ENCODE peak calls at places on chromosome 1, in nine cellular contexts. Y is COR-L47; O is iPS-NIHi11; M is H54; X is iris pigment epithelial cell; D is stimulated activated effector memory CD8-positive, alpha-beta T cell treated with anti-CD3 and anti-CD28 coated beads, Interleukin-12 subunit alpha, Interleukin-12 subunit beta, amount 100 ng/mL, for 72 hours; E is NCI-H524; W is right cardiac atrium; G is GOT3. L is an unnamed sample.
A peak's percentile ranks its signal among the peaks of the same experiment; 100 is the strongest.

GRCh38 chr1:226402615-226403521 is 5.0 kb downstream of the PARP1 start:
- DNase-seq in E (no peak), X (no peak), O (no peak), M (no peak), G (no peak), D (no peak), W (no peak), Y (no peak), L (no peak)

GRCh38 chr1:194118086-194118485 is 931.7 kb upstream of the B3GALT2 start:
- DNase-seq in E (no peak), G (no peak), D (no peak), M (no peak), O (no peak), X (no peak), W (no peak), Y (no peak), L (no peak)

GRCh38 chr1:15848143-15848928 is 829 bp downstream of the SPEN start:
- DNase-seq in W (peak; percentile 79), X (peak; percentile 38), Y (no peak), M (no peak), O (no peak), E (no peak), D (peak; percentile 84), G (no peak), L (peak; percentile 53)

GRCh38 chr1:25676488-25676887 is 59.9 kb downstream of the MAN1C1 start:
- DNase-seq in D (no peak), W (peak; percentile 74), G (no peak), X (no peak), M (no peak), E (peak; percentile 72), O (no peak), Y (peak; percentile 67), L (peak; percentile 74)

GRCh38 chr1:155013632-155014031 is 11.0 kb downstream of the ZBTB7B start:
- DNase-seq in E (no peak), O (no peak), W (no peak), G (no peak), D (no peak), X (no peak), Y (no peak), M (no peak), L (no peak)

GRCh38 chr1:145805057-145805456 is 18.8 kb downstream of the RNF115 start:
- DNase-seq in W (no peak), G (no peak), X (peak; percentile 59), M (no peak), D (no peak), E (no peak), Y (no peak), O (no peak), L (no peak)

GRCh38 chr1:110436635-110437034 is 14.3 kb upstream of the PROK1 start:
- DNase-seq in D (no peak), G (no peak), Y (no peak), X (no peak), E (no peak), O (peak; percentile 32), W (no peak), M (no peak), L (no peak)

GRCh38 chr1:55696181-55696580 is 481.0 kb upstream of the USP24 start:
- DNase-seq in X (peak; percentile 84), G (peak; percentile 36), M (peak; percentile 11), O (no peak), D (no peak), W (no peak), Y (no peak), E (no peak), L (no peak)

GRCh38 chr1:1470626-1471388 is 758 bp upstream of the ATAD3B start:
- DNase-seq in M (no peak), D (no peak), X (no peak), G (no peak), W (peak; percentile 38), O (no peak), E (no peak), Y (no peak), L (no peak)

GRCh38 chr1:223792046-223792445 is 53.7 kb downstream of the TP53BP2 start:
- DNase-seq in Y (no peak), X (no peak), E (no peak), M (no peak), G (no peak), W (no peak), D (no peak), O (no peak), L (no peak)

GRCh38 chr1:11800756-11801433 is 4.9 kb downstream of the MTHFR start:
- DNase-seq in D (no peak), M (no peak), X (no peak), W (peak; percentile 62), E (no peak), O (no peak), G (no peak), Y (no peak), L (no peak)

GRCh38 chr1:62321438-62321837 is 2.2 kb upstream of the KANK4 start:
- DNase-seq in Y (no peak), M (peak; percentile 93), G (no peak), W (no peak), D (no peak), X (peak; percentile 82), E (no peak), O (no peak), L (no peak)

GRCh38 chr1:213669964-213670691 is 317.6 kb upstream of the PROX1 start:
- DNase-seq in X (no peak), D (no peak), E (no peak), Y (peak; percentile 81), O (peak; percentile 67), W (no peak), M (no peak), G (no peak), L (no peak)

GRCh38 chr1:230507671-230508407 is 81.7 kb upstream of the PGBD5 start:
- DNase-seq in D (no peak), M (no peak), G (no peak), E (no peak), O (no peak), X (no peak), Y (no peak), W (peak; percentile 81), L (no peak)

GRCh38 chr1:68327414-68327813 is 95.1 kb upstream of the WLS start:
- DNase-seq in D (no peak), W (no peak), Y (no peak), E (no peak), G (no peak), O (no peak), X (peak; percentile 45), M (no peak), L (no peak)

GRCh38 chr1:44681905-44682900 is 7.7 kb downstream of the ARMH1 start:
- DNase-seq in O (peak; percentile 67), E (peak; percentile 42), D (no peak), X (no peak), G (no peak), W (no peak), Y (no peak), M (no peak), L (no peak)

GRCh38 chr1:18481190-18481920 is 625 bp downstream of the KLHDC7A start:
- DNase-seq in M (no peak), X (no peak), G (no peak), E (peak; percentile 51), W (no peak), O (peak; percentile 25), D (no peak), Y (no peak), L (no peak)

GRCh38 chr1:205317311-205317917 is 4.1 kb downstream of the NUAK2 start:
- DNase-seq in M (peak; percentile 54), W (peak; percentile 87), G (no peak), X (no peak), Y (peak; percentile 97), O (peak; percentile 34), D (no peak), E (no peak), L (no peak)

GRCh38 chr1:10781137-10781536 is 15.3 kb downstream of the CASZ1 start:
- DNase-seq in G (no peak), W (no peak), O (no peak), Y (no peak), E (no peak), M (no peak), X (no peak), D (no peak), L (no peak)

GRCh38 chr1:230327892-230328284 is 98.2 kb downstream of the PGBD5 start:
- DNase-seq in O (no peak), Y (no peak), W (no peak), E (no peak), G (no peak), X (peak; percentile 40), D (peak; percentile 58), M (peak; percentile 57), L (peak; percentile 28)

GRCh38 chr1:6014130-6014999 is 22.1 kb upstream of the NPHP4 start:
- DNase-seq in D (no peak), G (no peak), M (no peak), W (peak; percentile 86), O (no peak), Y (no peak), X (no peak), E (no peak), L (no peak)